ENCODE peak calls at places on chromosomes 12 and 14, in four cellular contexts. A is progenitor cell of endocrine pancreas, K is HCT116, T is astrocyte of the cerebellum. B is an unnamed sample.

GRCh38 chr14:73887704-73888459 is 1.2 kb downstream of the ZNF410 start:
- DNase-seq in A (no peak), K (no peak), T (no peak), B (no peak)

GRCh38 chr12:92356405-92356804 is 210.8 kb upstream of the BTG1 start:
- DNase-seq in A (no peak), K (no peak), T (no peak), B (no peak)

GRCh38 chr12:58765653-58766554 is 154.4 kb downstream of the LRIG3 start:
- DNase-seq in A (no peak), K (no peak), T (no peak), B (no peak)

GRCh38 chr14:82855912-82856381 is 1322.3 kb upstream of the SEL1L start:
- DNase-seq in A (no peak), K (no peak), T (peak; percentile 89), B (no peak)

GRCh38 chr12:132438139-132438700 is 51.7 kb upstream of the FBRSL1 start:
- DNase-seq in A (no peak), K (no peak), T (no peak), B (no peak)

GRCh38 chr12:67772276-67773169 is 124.0 kb downstream of the DYRK2 start:
- DNase-seq in A (no peak), K (no peak), T (no peak), B (peak; percentile 44)

GRCh38 chr12:130016194-130016593 is 112.4 kb upstream of the TMEM132D start:
- DNase-seq in A (no peak), K (no peak), T (no peak), B (no peak)

GRCh38 chr14:89078021-89078676 is 253.7 kb downstream of the TTC8 start:
- DNase-seq in A (no peak), K (no peak), T (no peak), B (no peak)

GRCh38 chr14:72420749-72421452 is 473.0 kb downstream of the DPF3 start:
- DNase-seq in A (peak; percentile 81), K (peak; percentile 53), T (peak; percentile 51), B (peak; percentile 94)

GRCh38 chr14:51616724-51617409 is 34.8 kb upstream of the FRMD6 start:
- DNase-seq in A (no peak), K (peak; percentile 62), T (peak; percentile 94), B (no peak)

GRCh38 chr12:28879379-28879778 is 269.7 kb upstream of the FAR2 start:
- DNase-seq in A (no peak), K (no peak), T (no peak), B (no peak)

GRCh38 chr12:69969011-69969410 is 144.0 kb downstream of the MYRFL start:
- DNase-seq in A (no peak), K (no peak), T (no peak), B (no peak)

GRCh38 chr12:53736602-53737493 is 9.6 kb upstream of the CALCOCO1 start:
- DNase-seq in A (no peak), K (no peak), T (no peak), B (peak; percentile 45)

GRCh38 chr14:104224516-104225281 is 86.3 kb downstream of the KIF26A start:
- DNase-seq in A (no peak), K (no peak), T (no peak), B (peak; percentile 47)

GRCh38 chr12:97642906-97643305 is 180.3 kb downstream of the RMST start:
- DNase-seq in A (no peak), K (no peak), T (no peak), B (no peak)

GRCh38 chr12:120062976-120063579 is 53.5 kb downstream of the RAB35 start:
- DNase-seq in A (no peak), K (no peak), T (no peak), B (no peak)

GRCh38 chr12:30959110-30959710 is 32.7 kb downstream of the TSPAN11 start:
- DNase-seq in A (no peak), K (no peak), T (no peak), B (no peak)

GRCh38 chr12:13784504-13784903 is 196.9 kb downstream of the GRIN2B start:
- DNase-seq in A (no peak), K (no peak), T (no peak), B (no peak)

GRCh38 chr14:20400965-20401593 is 12.2 kb downstream of the TEP1 start:
- DNase-seq in A (no peak), K (peak; percentile 74), T (no peak), B (no peak)

GRCh38 chr12:91043408-91043807 is 14.4 kb downstream of the KERA start:
- DNase-seq in A (no peak), K (no peak), T (no peak), B (no peak)

GRCh38 chr14:96170961-96171592 is 33.6 kb upstream of the BDKRB2 start:
- DNase-seq in A (no peak), K (no peak), T (no peak), B (no peak)

GRCh38 chr14:80356413-80356812 is 145.1 kb upstream of the DIO2 start:
- DNase-seq in A (no peak), K (no peak), T (no peak), B (no peak)

GRCh38 chr12:18612971-18613370 is 124.8 kb downstream of the PLCZ1 start:
- DNase-seq in A (no peak), K (no peak), T (no peak), B (no peak)

GRCh38 chr14:74941676-74942097 is 13.7 kb downstream of the PGF start:
- DNase-seq in A (no peak), K (no peak), T (no peak), B (no peak)

GRCh38 chr12:19757317-19757877 is 318.1 kb downstream of the AEBP2 start:
- DNase-seq in A (no peak), K (peak; percentile 19), T (peak; percentile 56), B (no peak)

GRCh38 chr12:19058235-19059021 is 71.1 kb upstream of the PLEKHA5 start:
- DNase-seq in A (no peak), K (no peak), T (peak; percentile 13), B (no peak)

GRCh38 chr12:53770281-53770680 is 18.5 kb upstream of the CISTR start:
- DNase-seq in A (no peak), K (peak; percentile 42), T (peak; percentile 89), B (no peak)

GRCh38 chr12:58521796-58522195 is 398.5 kb downstream of the LRIG3 start:
- DNase-seq in A (no peak), K (no peak), T (no peak), B (no peak)

GRCh38 chr12:65237153-65237552 is 41.3 kb upstream of the MSRB3 start:
- DNase-seq in A (no peak), K (no peak), T (no peak), B (no peak)

GRCh38 chr12:104307655-104308000 is 4.1 kb downstream of the EID3 start:
- DNase-seq in A (no peak), K (no peak), T (no peak), B (no peak)

GRCh38 chr14:91835197-91835919 is 32.0 kb downstream of the TC2N start:
- DNase-seq in A (no peak), K (no peak), T (no peak), B (no peak)

GRCh38 chr12:103852498-103852992 is 11.5 kb upstream of the NT5DC3 start:
- DNase-seq in A (no peak), K (no peak), T (no peak), B (no peak)

GRCh38 chr12:17661250-17661649 is 428.7 kb downstream of the RERGL start:
- DNase-seq in A (no peak), K (no peak), T (no peak), B (no peak)

GRCh38 chr14:33279865-33280264 is 341.2 kb downstream of the NPAS3 start:
- DNase-seq in A (no peak), K (no peak), T (no peak), B (no peak)

GRCh38 chr12:127147724-127148123 is 1119.2 kb upstream of the TMEM132C start:
- DNase-seq in A (no peak), K (no peak), T (no peak), B (no peak)

GRCh38 chr14:28831126-28831525 is 64.5 kb downstream of the FOXG1 start:
- DNase-seq in A (no peak), K (no peak), T (no peak), B (no peak)

GRCh38 chr12:53424626-53425514 is 1.2 kb downstream of the AMHR2 start:
- DNase-seq in A (peak; percentile 31), K (no peak), T (no peak), B (no peak)

GRCh38 chr14:106491851-106492250 is 965.5 kb downstream of the TMEM121 start:
- DNase-seq in A (no peak), K (no peak), T (no peak), B (no peak)
- TF ChIP-seq CTCF in A (no peak), K (no peak), T (no peak), B (no peak)

GRCh38 chr12:24780969-24781368 is 167.9 kb downstream of the BCAT1 start:
- DNase-seq in A (no peak), K (no peak), T (peak; percentile 13), B (no peak)
- TF ChIP-seq CTCF in A (peak; percentile 42), K (no peak), T (no peak), B (no peak)

GRCh38 chr14:60488175-60488574 is 2.3 kb upstream of the C14orf39 start:
- DNase-seq in A (no peak), K (no peak), T (no peak), B (no peak)
- TF ChIP-seq CTCF in A (peak; percentile 23), K (peak; percentile 43), T (no peak), B (no peak)

GRCh38 chr12:110811972-110812371 is 34.8 kb upstream of the CCDC63 start:
- DNase-seq in A (no peak), K (no peak), T (no peak), B (no peak)
- TF ChIP-seq CTCF in A (no peak), K (no peak), T (no peak), B (no peak)

B was measured in glutamatergic neuron.